ENCODE peak calls at places on chromosomes 13 and 19, in ten cellular contexts. One of them, this sample, is unnamed.

GRCh38 chr13:30766957-30767603 is 31.7 kb downstream of the ALOX5AP start:
- DNase-seq in aorta: no peak
- DNase-seq in CD4-positive, CD25-positive, alpha-beta regulatory T cell: no peak
- DNase-seq in H1: no peak
- DNase-seq in CD4-positive, alpha-beta T cell: no peak
- DNase-seq in heart left ventricle: no peak
- DNase-seq in upper lobe of right lung: no peak
- DNase-seq in substantia nigra: no peak
- DNase-seq in endodermal cell: no peak
- DNase-seq in tibial artery: no peak
- DNase-seq in this sample: no peak

GRCh38 chr19:46859637-46860124 is 1.1 kb upstream of the ARHGAP35 start:
- DNase-seq in endodermal cell: no peak
- DNase-seq in upper lobe of right lung: peak
- DNase-seq in CD4-positive, alpha-beta T cell: no peak
- DNase-seq in H1: no peak
- DNase-seq in CD4-positive, CD25-positive, alpha-beta regulatory T cell: no peak
- DNase-seq in substantia nigra: peak
- DNase-seq in heart left ventricle: peak
- DNase-seq in aorta: no peak
- DNase-seq in tibial artery: peak
- DNase-seq in this sample: no peak

GRCh38 chr13:25971499-25972145 is 80.2 kb downstream of the SHISA2 start:
- DNase-seq in endodermal cell: no peak
- DNase-seq in aorta: no peak
- DNase-seq in upper lobe of right lung: no peak
- DNase-seq in H1: no peak
- DNase-seq in CD4-positive, CD25-positive, alpha-beta regulatory T cell: peak
- DNase-seq in tibial artery: no peak
- DNase-seq in substantia nigra: no peak
- DNase-seq in CD4-positive, alpha-beta T cell: peak
- DNase-seq in heart left ventricle: no peak
- DNase-seq in this sample: no peak

GRCh38 chr19:40762754-40763153 is 11.8 kb downstream of the SNRPA start:
- DNase-seq in tibial artery: no peak
- DNase-seq in CD4-positive, alpha-beta T cell: no peak
- DNase-seq in H1: no peak
- DNase-seq in aorta: no peak
- DNase-seq in substantia nigra: no peak
- DNase-seq in endodermal cell: no peak
- DNase-seq in upper lobe of right lung: no peak
- DNase-seq in CD4-positive, CD25-positive, alpha-beta regulatory T cell: no peak
- DNase-seq in heart left ventricle: no peak
- DNase-seq in this sample: no peak

GRCh38 chr13:24209138-24209537 is 48.6 kb downstream of the SPATA13 start:
- DNase-seq in upper lobe of right lung: no peak
- DNase-seq in endodermal cell: no peak
- DNase-seq in CD4-positive, alpha-beta T cell: no peak
- DNase-seq in aorta: no peak
- DNase-seq in tibial artery: no peak
- DNase-seq in substantia nigra: no peak
- DNase-seq in H1: no peak
- DNase-seq in CD4-positive, CD25-positive, alpha-beta regulatory T cell: no peak
- DNase-seq in heart left ventricle: no peak
- DNase-seq in this sample: no peak

GRCh38 chr13:31978021-31978420 is 53.6 kb upstream of the FRY start:
- DNase-seq in tibial artery: no peak
- DNase-seq in H1: no peak
- DNase-seq in substantia nigra: no peak
- DNase-seq in CD4-positive, CD25-positive, alpha-beta regulatory T cell: no peak
- DNase-seq in aorta: no peak
- DNase-seq in heart left ventricle: no peak
- DNase-seq in CD4-positive, alpha-beta T cell: no peak
- DNase-seq in endodermal cell: no peak
- DNase-seq in upper lobe of right lung: no peak
- DNase-seq in this sample: no peak

GRCh38 chr13:36476661-36477060 is 44.4 kb downstream of the CCNA1 start:
- DNase-seq in aorta: no peak
- DNase-seq in upper lobe of right lung: no peak
- DNase-seq in substantia nigra: no peak
- DNase-seq in heart left ventricle: no peak
- DNase-seq in endodermal cell: no peak
- DNase-seq in H1: no peak
- DNase-seq in tibial artery: no peak
- DNase-seq in CD4-positive, alpha-beta T cell: no peak
- DNase-seq in CD4-positive, CD25-positive, alpha-beta regulatory T cell: no peak
- DNase-seq in this sample: no peak

GRCh38 chr19:4597975-4598671 is 38.6 kb upstream of the SEMA6B start:
- DNase-seq in substantia nigra: no peak
- DNase-seq in H1: peak
- DNase-seq in heart left ventricle: peak
- DNase-seq in aorta: peak
- DNase-seq in upper lobe of right lung: no peak
- DNase-seq in endodermal cell: peak
- DNase-seq in CD4-positive, CD25-positive, alpha-beta regulatory T cell: peak
- DNase-seq in CD4-positive, alpha-beta T cell: peak
- DNase-seq in tibial artery: no peak
- DNase-seq in this sample: no peak

GRCh38 chr19:1624458-1624857 is 19.2 kb upstream of the UQCR11 start:
- DNase-seq in CD4-positive, CD25-positive, alpha-beta regulatory T cell: peak
- DNase-seq in tibial artery: no peak
- DNase-seq in heart left ventricle: peak
- DNase-seq in upper lobe of right lung: no peak
- DNase-seq in substantia nigra: peak
- DNase-seq in CD4-positive, alpha-beta T cell: peak
- DNase-seq in H1: peak
- DNase-seq in endodermal cell: peak
- DNase-seq in aorta: peak
- DNase-seq in this sample: no peak

GRCh38 chr19:54665530-54665929 is 2.7 kb downstream of the LILRB4 start:
- DNase-seq in upper lobe of right lung: no peak
- DNase-seq in CD4-positive, CD25-positive, alpha-beta regulatory T cell: no peak
- DNase-seq in substantia nigra: no peak
- DNase-seq in heart left ventricle: no peak
- DNase-seq in aorta: no peak
- DNase-seq in CD4-positive, alpha-beta T cell: no peak
- DNase-seq in tibial artery: no peak
- DNase-seq in H1: no peak
- DNase-seq in endodermal cell: no peak
- DNase-seq in this sample: no peak

GRCh38 chr19:511101-511841 is 4.0 kb downstream of the TPGS1 start:
- DNase-seq in CD4-positive, alpha-beta T cell: peak
- DNase-seq in tibial artery: no peak
- DNase-seq in upper lobe of right lung: peak
- DNase-seq in heart left ventricle: peak
- DNase-seq in H1: peak
- DNase-seq in CD4-positive, CD25-positive, alpha-beta regulatory T cell: peak
- DNase-seq in aorta: peak
- DNase-seq in substantia nigra: no peak
- DNase-seq in endodermal cell: peak
- DNase-seq in this sample: no peak

GRCh38 chr13:29956771-29957170 is 106.4 kb upstream of the UBL3 start:
- DNase-seq in H1: no peak
- DNase-seq in upper lobe of right lung: no peak
- DNase-seq in tibial artery: no peak
- DNase-seq in CD4-positive, CD25-positive, alpha-beta regulatory T cell: no peak
- DNase-seq in heart left ventricle: no peak
- DNase-seq in substantia nigra: no peak
- DNase-seq in endodermal cell: no peak
- DNase-seq in aorta: no peak
- DNase-seq in CD4-positive, alpha-beta T cell: no peak
- DNase-seq in this sample: no peak

GRCh38 chr19:14113762-14114414 is 3.7 kb downstream of the PRKACA start:
- DNase-seq in tibial artery: no peak
- DNase-seq in aorta: peak
- DNase-seq in CD4-positive, alpha-beta T cell: peak
- DNase-seq in upper lobe of right lung: peak
- DNase-seq in H1: peak
- DNase-seq in substantia nigra: peak
- DNase-seq in heart left ventricle: peak
- DNase-seq in CD4-positive, CD25-positive, alpha-beta regulatory T cell: peak
- DNase-seq in endodermal cell: peak
- DNase-seq in this sample: no peak

GRCh38 chr19:572891-573825 is 762 bp downstream of the BSG start:
- DNase-seq in tibial artery: peak
- DNase-seq in upper lobe of right lung: peak
- DNase-seq in CD4-positive, alpha-beta T cell: no peak
- DNase-seq in H1: no peak
- DNase-seq in CD4-positive, CD25-positive, alpha-beta regulatory T cell: peak
- DNase-seq in aorta: peak
- DNase-seq in endodermal cell: peak
- DNase-seq in substantia nigra: peak
- DNase-seq in heart left ventricle: peak
- DNase-seq in this sample: no peak

GRCh38 chr13:40662866-40663265 is 3.6 kb downstream of the FOXO1 start:
- DNase-seq in aorta: no peak
- DNase-seq in upper lobe of right lung: no peak
- DNase-seq in H1: no peak
- DNase-seq in CD4-positive, CD25-positive, alpha-beta regulatory T cell: peak
- DNase-seq in substantia nigra: no peak
- DNase-seq in endodermal cell: peak
- DNase-seq in heart left ventricle: no peak
- DNase-seq in tibial artery: no peak
- DNase-seq in CD4-positive, alpha-beta T cell: no peak
- DNase-seq in this sample: no peak

GRCh38 chr19:10920288-10920655 is 8.2 kb downstream of the YIPF2 start:
- DNase-seq in upper lobe of right lung: no peak
- DNase-seq in tibial artery: no peak
- DNase-seq in aorta: no peak
- DNase-seq in heart left ventricle: no peak
- DNase-seq in CD4-positive, CD25-positive, alpha-beta regulatory T cell: no peak
- DNase-seq in CD4-positive, alpha-beta T cell: no peak
- DNase-seq in substantia nigra: no peak
- DNase-seq in H1: no peak
- DNase-seq in endodermal cell: no peak
- DNase-seq in this sample: no peak

GRCh38 chr19:11964496-11964857 is 363 bp upstream of the ZNF763 start:
- DNase-seq in tibial artery: no peak
- DNase-seq in substantia nigra: peak
- DNase-seq in H1: no peak
- DNase-seq in upper lobe of right lung: peak
- DNase-seq in CD4-positive, CD25-positive, alpha-beta regulatory T cell: no peak
- DNase-seq in CD4-positive, alpha-beta T cell: no peak
- DNase-seq in heart left ventricle: no peak
- DNase-seq in endodermal cell: no peak
- DNase-seq in aorta: peak
- DNase-seq in this sample: no peak

GRCh38 chr13:73598021-73598712 is 536.0 kb downstream of the KLF12 start:
- DNase-seq in H1: no peak
- DNase-seq in endodermal cell: no peak
- DNase-seq in heart left ventricle: no peak
- DNase-seq in CD4-positive, CD25-positive, alpha-beta regulatory T cell: no peak
- DNase-seq in upper lobe of right lung: no peak
- DNase-seq in substantia nigra: no peak
- DNase-seq in tibial artery: no peak
- DNase-seq in CD4-positive, alpha-beta T cell: no peak
- DNase-seq in aorta: no peak
- DNase-seq in this sample: peak

GRCh38 chr19:11448923-11449554 is 13.6 kb downstream of the PRKCSH start:
- DNase-seq in heart left ventricle: no peak
- DNase-seq in CD4-positive, CD25-positive, alpha-beta regulatory T cell: no peak
- DNase-seq in upper lobe of right lung: no peak
- DNase-seq in tibial artery: no peak
- DNase-seq in substantia nigra: peak
- DNase-seq in aorta: no peak
- DNase-seq in H1: no peak
- DNase-seq in endodermal cell: no peak
- DNase-seq in CD4-positive, alpha-beta T cell: no peak
- DNase-seq in this sample: no peak

DNA sequence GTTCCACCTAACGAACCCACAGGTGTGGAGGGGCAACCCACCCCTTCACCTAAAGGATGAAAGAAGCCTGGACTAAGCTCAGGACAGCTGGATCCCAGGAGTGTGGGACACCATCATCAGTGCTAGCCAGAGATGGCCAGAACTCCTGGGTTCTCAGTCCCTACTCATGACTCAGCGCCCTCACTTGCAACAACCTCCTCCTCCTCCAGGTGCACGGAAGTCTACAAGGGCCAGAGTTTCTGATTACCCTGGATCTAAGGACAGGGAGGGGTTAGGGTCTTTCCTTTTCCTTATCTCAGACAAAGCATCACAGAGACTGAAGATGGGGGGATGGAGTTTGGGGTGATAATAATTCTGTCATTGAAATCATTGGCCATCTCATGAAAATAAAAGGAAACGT is 8.0 kb downstream of the TULP2 start:
- DNase-seq in CD4-positive, CD25-positive, alpha-beta regulatory T cell: no peak
- DNase-seq in upper lobe of right lung: no peak
- DNase-seq in endodermal cell: no peak
- DNase-seq in aorta: no peak
- DNase-seq in H1: no peak
- DNase-seq in CD4-positive, alpha-beta T cell: no peak
- DNase-seq in tibial artery: no peak
- DNase-seq in substantia nigra: no peak
- DNase-seq in heart left ventricle: no peak
- DNase-seq in this sample: no peak
- H3K27ac ChIP-seq in CD4-positive, CD25-positive, alpha-beta regulatory T cell: no peak
- H3K27ac ChIP-seq in upper lobe of right lung: no peak
- H3K27ac ChIP-seq in endodermal cell: no peak
- H3K27ac ChIP-seq in aorta: no peak
- H3K27ac ChIP-seq in H1: no peak
- H3K27ac ChIP-seq in CD4-positive, alpha-beta T cell: no peak
- H3K27ac ChIP-seq in tibial artery: no peak
- H3K27ac ChIP-seq in substantia nigra: no peak
- H3K27ac ChIP-seq in heart left ventricle: no peak
- H3K27ac ChIP-seq in this sample: no peak

GRCh38 chr13:98449273-98449672 is 127.6 kb downstream of the STK24 start:
- DNase-seq in upper lobe of right lung: peak
- DNase-seq in endodermal cell: no peak
- DNase-seq in CD4-positive, CD25-positive, alpha-beta regulatory T cell: no peak
- DNase-seq in tibial artery: no peak
- DNase-seq in substantia nigra: no peak
- DNase-seq in aorta: no peak
- DNase-seq in heart left ventricle: no peak
- DNase-seq in H1: no peak
- DNase-seq in CD4-positive, alpha-beta T cell: no peak
- DNase-seq in this sample: no peak
- H3K27ac ChIP-seq in upper lobe of right lung: no peak
- H3K27ac ChIP-seq in endodermal cell: no peak
- H3K27ac ChIP-seq in CD4-positive, CD25-positive, alpha-beta regulatory T cell: no peak
- H3K27ac ChIP-seq in tibial artery: peak
- H3K27ac ChIP-seq in substantia nigra: no peak
- H3K27ac ChIP-seq in aorta: no peak
- H3K27ac ChIP-seq in heart left ventricle: no peak
- H3K27ac ChIP-seq in H1: no peak
- H3K27ac ChIP-seq in CD4-positive, alpha-beta T cell: no peak
- H3K27ac ChIP-seq in this sample: no peak

GRCh38 chr19:48487544-48487943 is 18.4 kb downstream of the CYTH2 start:
- DNase-seq in CD4-positive, alpha-beta T cell: no peak
- DNase-seq in endodermal cell: no peak
- DNase-seq in aorta: no peak
- DNase-seq in upper lobe of right lung: no peak
- DNase-seq in heart left ventricle: no peak
- DNase-seq in substantia nigra: no peak
- DNase-seq in H1: no peak
- DNase-seq in CD4-positive, CD25-positive, alpha-beta regulatory T cell: no peak
- DNase-seq in tibial artery: no peak
- DNase-seq in this sample: no peak
- H3K27ac ChIP-seq in CD4-positive, alpha-beta T cell: no peak
- H3K27ac ChIP-seq in endodermal cell: no peak
- H3K27ac ChIP-seq in aorta: no peak
- H3K27ac ChIP-seq in upper lobe of right lung: no peak
- H3K27ac ChIP-seq in heart left ventricle: peak
- H3K27ac ChIP-seq in substantia nigra: no peak
- H3K27ac ChIP-seq in H1: no peak
- H3K27ac ChIP-seq in CD4-positive, CD25-positive, alpha-beta regulatory T cell: no peak
- H3K27ac ChIP-seq in tibial artery: peak
- H3K27ac ChIP-seq in this sample: peak

GRCh38 chr19:18782559-18783225 is 8.4 kb downstream of the COMP start:
- DNase-seq in CD4-positive, alpha-beta T cell: no peak
- DNase-seq in tibial artery: no peak
- DNase-seq in CD4-positive, CD25-positive, alpha-beta regulatory T cell: no peak
- DNase-seq in aorta: no peak
- DNase-seq in substantia nigra: no peak
- DNase-seq in upper lobe of right lung: no peak
- DNase-seq in heart left ventricle: no peak
- DNase-seq in endodermal cell: no peak
- DNase-seq in H1: no peak
- DNase-seq in this sample: no peak
- H3K27ac ChIP-seq in CD4-positive, alpha-beta T cell: no peak
- H3K27ac ChIP-seq in tibial artery: no peak
- H3K27ac ChIP-seq in CD4-positive, CD25-positive, alpha-beta regulatory T cell: no peak
- H3K27ac ChIP-seq in aorta: no peak
- H3K27ac ChIP-seq in substantia nigra: no peak
- H3K27ac ChIP-seq in upper lobe of right lung: no peak
- H3K27ac ChIP-seq in heart left ventricle: no peak
- H3K27ac ChIP-seq in endodermal cell: no peak
- H3K27ac ChIP-seq in H1: no peak
- H3K27ac ChIP-seq in this sample: no peak

This sample was measured in epithelial cell of prostate.